ENCODE peak calls at places on chromosomes 16 and 17, in ten cellular contexts. I, G, U, Y, V, W, Z, N, Q and B are unnamed samples.

GRCh38 chr16:68257906-68258800 is 6.2 kb upstream of the SLC7A6 start:
- DNase-seq in I (no peak), G (no peak), U (no peak), Y (no peak), V (no peak), W (no peak), Z (no peak), N (no peak), Q (peak; percentile 76), B (no peak)

GRCh38 chr17:35312790-35313711 is 60.4 kb downstream of the SLFN11 start:
- DNase-seq in I (peak; percentile 46), G (no peak), U (peak; percentile 51), Y (peak; percentile 42), V (no peak), W (no peak), Z (no peak), N (peak; percentile 40), Q (peak; percentile 63), B (peak; percentile 70)

GRCh38 chr17:73474370-73474988 is 162.7 kb upstream of the CDC42EP4 start:
- DNase-seq in I (peak; percentile 24), G (no peak), U (peak; percentile 25), Y (no peak), V (no peak), W (peak; percentile 10), Z (no peak), N (peak; percentile 89), Q (peak; percentile 75), B (peak; percentile 31)

GRCh38 chr16:67878232-67878631 is 5.4 kb downstream of the EDC4 start:
- DNase-seq in I (no peak), G (no peak), U (no peak), Y (no peak), V (no peak), W (no peak), Z (no peak), N (no peak), Q (no peak), B (no peak)

GRCh38 chr17:66691644-66692500 is 143.0 kb upstream of the CACNG5 start:
- DNase-seq in I (peak; percentile 97), G (no peak), U (no peak), Y (no peak), V (no peak), W (no peak), Z (no peak), N (no peak), Q (no peak), B (peak; percentile 39)

GRCh38 chr17:73711184-73711583 is 66.9 kb upstream of the SDK2 start:
- DNase-seq in I (no peak), G (no peak), U (no peak), Y (no peak), V (no peak), W (no peak), Z (no peak), N (no peak), Q (no peak), B (no peak)

GRCh38 chr16:20051611-20052010 is 22.1 kb downstream of the GPR139 start:
- DNase-seq in I (no peak), G (no peak), U (no peak), Y (no peak), V (no peak), W (no peak), Z (no peak), N (no peak), Q (no peak), B (no peak)

GRCh38 chr17:3659541-3660111 is 8.8 kb downstream of the TAX1BP3 start:
- DNase-seq in I (peak; percentile 54), G (no peak), U (peak; percentile 84), Y (peak; percentile 37), V (no peak), W (peak; percentile 81), Z (peak; percentile 36), N (peak; percentile 82), Q (no peak), B (peak; percentile 81)

GRCh38 chr17:50129946-50130777 is at the start of gene SAMD14:
- DNase-seq in I (no peak), G (no peak), U (no peak), Y (no peak), V (no peak), W (no peak), Z (no peak), N (no peak), Q (peak; percentile 69), B (no peak)

GRCh38 chr17:4444782-4445473 is 11.2 kb downstream of the SPNS3 start:
- DNase-seq in I (no peak), G (no peak), U (no peak), Y (peak; percentile 53), V (no peak), W (no peak), Z (no peak), N (peak; percentile 93), Q (peak; percentile 81), B (no peak)

GRCh38 chr17:41692722-41693521 is 4.2 kb downstream of the EIF1 start:
- DNase-seq in I (no peak), G (no peak), U (no peak), Y (no peak), V (no peak), W (no peak), Z (no peak), N (no peak), Q (no peak), B (no peak)